ENCODE peak calls at places on chromosomes 6 and 20, in ten cellular contexts. One of them, this sample, is unnamed.
A peak's percentile ranks its signal among the peaks of the same experiment; 100 is the strongest.

GRCh38 chr6:133499662-133500061 is 258.5 kb downstream of the EYA4 start:
- DNase-seq in uterus: no peak
- DNase-seq in cardiac muscle cell: no peak
- DNase-seq in osteocyte: no peak
- DNase-seq in stimulated activated CD4-positive, alpha-beta T cell treated with anti-CD3 and anti-CD28 coated beads, TNF-alpha, amount 100 ng/mL, for 1 hour: no peak
- DNase-seq in cardiac fibroblast: no peak
- DNase-seq in 8988T: no peak
- DNase-seq in activated T-cell treated with anti-CD3 and anti-CD28 coated beads for 24 hours: no peak
- DNase-seq in activated naive CD4-positive, alpha-beta T cell: no peak
- DNase-seq in stimulated activated naive B cell treated with anti-CD40 and anti-IgM and Interleukin-4, amounts not matched to agents 10 μg/mL and 1 μg/mL and 100 μg/mL, for 72 hours: no peak
- DNase-seq in this sample: no peak

GRCh38 chr6:31407699-31408098 is 4.3 kb downstream of the MICA start:
- DNase-seq in uterus: no peak
- DNase-seq in osteocyte: no peak
- DNase-seq in 8988T: no peak
- DNase-seq in activated naive CD4-positive, alpha-beta T cell: no peak
- DNase-seq in cardiac fibroblast: peak; percentile 75
- DNase-seq in stimulated activated CD4-positive, alpha-beta T cell treated with anti-CD3 and anti-CD28 coated beads, TNF-alpha, amount 100 ng/mL, for 1 hour: no peak
- DNase-seq in stimulated activated naive B cell treated with anti-CD40 and anti-IgM and Interleukin-4, amounts not matched to agents 10 μg/mL and 1 μg/mL and 100 μg/mL, for 72 hours: no peak
- DNase-seq in activated T-cell treated with anti-CD3 and anti-CD28 coated beads for 24 hours: no peak
- DNase-seq in cardiac muscle cell: peak; percentile 66
- DNase-seq in this sample: no peak

GRCh38 chr6:1872649-1873131 is 263.0 kb downstream of the FOXC1 start:
- DNase-seq in stimulated activated naive B cell treated with anti-CD40 and anti-IgM and Interleukin-4, amounts not matched to agents 10 μg/mL and 1 μg/mL and 100 μg/mL, for 72 hours: no peak
- DNase-seq in activated T-cell treated with anti-CD3 and anti-CD28 coated beads for 24 hours: no peak
- DNase-seq in cardiac fibroblast: peak; percentile 65
- DNase-seq in osteocyte: no peak
- DNase-seq in activated naive CD4-positive, alpha-beta T cell: no peak
- DNase-seq in uterus: no peak
- DNase-seq in stimulated activated CD4-positive, alpha-beta T cell treated with anti-CD3 and anti-CD28 coated beads, TNF-alpha, amount 100 ng/mL, for 1 hour: no peak
- DNase-seq in 8988T: no peak
- DNase-seq in cardiac muscle cell: peak; percentile 83
- DNase-seq in this sample: no peak

GRCh38 chr6:137776786-137777185 is 90.3 kb upstream of the TNFAIP3 start:
- DNase-seq in cardiac fibroblast: peak; percentile 82
- DNase-seq in 8988T: no peak
- DNase-seq in cardiac muscle cell: peak; percentile 69
- DNase-seq in stimulated activated CD4-positive, alpha-beta T cell treated with anti-CD3 and anti-CD28 coated beads, TNF-alpha, amount 100 ng/mL, for 1 hour: no peak
- DNase-seq in activated naive CD4-positive, alpha-beta T cell: no peak
- DNase-seq in activated T-cell treated with anti-CD3 and anti-CD28 coated beads for 24 hours: no peak
- DNase-seq in uterus: no peak
- DNase-seq in stimulated activated naive B cell treated with anti-CD40 and anti-IgM and Interleukin-4, amounts not matched to agents 10 μg/mL and 1 μg/mL and 100 μg/mL, for 72 hours: no peak
- DNase-seq in osteocyte: no peak
- DNase-seq in this sample: no peak

GRCh38 chr6:27237089-27237723 is 10.3 kb upstream of the PRSS16 start:
- DNase-seq in uterus: no peak
- DNase-seq in stimulated activated CD4-positive, alpha-beta T cell treated with anti-CD3 and anti-CD28 coated beads, TNF-alpha, amount 100 ng/mL, for 1 hour: peak; percentile 37
- DNase-seq in osteocyte: no peak
- DNase-seq in cardiac muscle cell: peak; percentile 54
- DNase-seq in stimulated activated naive B cell treated with anti-CD40 and anti-IgM and Interleukin-4, amounts not matched to agents 10 μg/mL and 1 μg/mL and 100 μg/mL, for 72 hours: no peak
- DNase-seq in activated T-cell treated with anti-CD3 and anti-CD28 coated beads for 24 hours: peak; percentile 54
- DNase-seq in cardiac fibroblast: peak; percentile 87
- DNase-seq in 8988T: no peak
- DNase-seq in activated naive CD4-positive, alpha-beta T cell: no peak
- DNase-seq in this sample: no peak

GRCh38 chr20:56439784-56440291 is 27.8 kb downstream of the CASS4 start:
- DNase-seq in cardiac fibroblast: peak; percentile 97
- DNase-seq in stimulated activated naive B cell treated with anti-CD40 and anti-IgM and Interleukin-4, amounts not matched to agents 10 μg/mL and 1 μg/mL and 100 μg/mL, for 72 hours: no peak
- DNase-seq in uterus: no peak
- DNase-seq in cardiac muscle cell: peak; percentile 99
- DNase-seq in activated naive CD4-positive, alpha-beta T cell: no peak
- DNase-seq in 8988T: peak; percentile 36
- DNase-seq in osteocyte: peak; percentile 87
- DNase-seq in stimulated activated CD4-positive, alpha-beta T cell treated with anti-CD3 and anti-CD28 coated beads, TNF-alpha, amount 100 ng/mL, for 1 hour: no peak
- DNase-seq in activated T-cell treated with anti-CD3 and anti-CD28 coated beads for 24 hours: no peak
- DNase-seq in this sample: no peak

GRCh38 chr6:83474309-83474708 is 38.0 kb upstream of the PRSS35 start:
- DNase-seq in 8988T: no peak
- DNase-seq in cardiac muscle cell: peak; percentile 37
- DNase-seq in uterus: no peak
- DNase-seq in activated naive CD4-positive, alpha-beta T cell: no peak
- DNase-seq in osteocyte: no peak
- DNase-seq in cardiac fibroblast: peak; percentile 7
- DNase-seq in activated T-cell treated with anti-CD3 and anti-CD28 coated beads for 24 hours: no peak
- DNase-seq in stimulated activated naive B cell treated with anti-CD40 and anti-IgM and Interleukin-4, amounts not matched to agents 10 μg/mL and 1 μg/mL and 100 μg/mL, for 72 hours: no peak
- DNase-seq in stimulated activated CD4-positive, alpha-beta T cell treated with anti-CD3 and anti-CD28 coated beads, TNF-alpha, amount 100 ng/mL, for 1 hour: no peak
- DNase-seq in this sample: no peak

GRCh38 chr6:157579467-157580031 is 198.6 kb downstream of the ZDHHC14 start:
- DNase-seq in cardiac fibroblast: no peak
- DNase-seq in activated T-cell treated with anti-CD3 and anti-CD28 coated beads for 24 hours: no peak
- DNase-seq in uterus: no peak
- DNase-seq in activated naive CD4-positive, alpha-beta T cell: no peak
- DNase-seq in osteocyte: no peak
- DNase-seq in 8988T: no peak
- DNase-seq in cardiac muscle cell: peak; percentile 5
- DNase-seq in stimulated activated naive B cell treated with anti-CD40 and anti-IgM and Interleukin-4, amounts not matched to agents 10 μg/mL and 1 μg/mL and 100 μg/mL, for 72 hours: no peak
- DNase-seq in stimulated activated CD4-positive, alpha-beta T cell treated with anti-CD3 and anti-CD28 coated beads, TNF-alpha, amount 100 ng/mL, for 1 hour: no peak
- DNase-seq in this sample: no peak

GRCh38 chr6:157019115-157019628 is 242.0 kb downstream of the ARID1B start:
- DNase-seq in uterus: no peak
- DNase-seq in stimulated activated naive B cell treated with anti-CD40 and anti-IgM and Interleukin-4, amounts not matched to agents 10 μg/mL and 1 μg/mL and 100 μg/mL, for 72 hours: no peak
- DNase-seq in 8988T: no peak
- DNase-seq in osteocyte: no peak
- DNase-seq in cardiac fibroblast: no peak
- DNase-seq in activated naive CD4-positive, alpha-beta T cell: no peak
- DNase-seq in activated T-cell treated with anti-CD3 and anti-CD28 coated beads for 24 hours: no peak
- DNase-seq in stimulated activated CD4-positive, alpha-beta T cell treated with anti-CD3 and anti-CD28 coated beads, TNF-alpha, amount 100 ng/mL, for 1 hour: no peak
- DNase-seq in cardiac muscle cell: no peak
- DNase-seq in this sample: no peak

GRCh38 chr20:35731469-35731788 is 10.6 kb downstream of the RBM39 start:
- DNase-seq in stimulated activated CD4-positive, alpha-beta T cell treated with anti-CD3 and anti-CD28 coated beads, TNF-alpha, amount 100 ng/mL, for 1 hour: no peak
- DNase-seq in activated T-cell treated with anti-CD3 and anti-CD28 coated beads for 24 hours: no peak
- DNase-seq in stimulated activated naive B cell treated with anti-CD40 and anti-IgM and Interleukin-4, amounts not matched to agents 10 μg/mL and 1 μg/mL and 100 μg/mL, for 72 hours: no peak
- DNase-seq in osteocyte: no peak
- DNase-seq in cardiac fibroblast: peak; percentile 2
- DNase-seq in activated naive CD4-positive, alpha-beta T cell: no peak
- DNase-seq in 8988T: no peak
- DNase-seq in cardiac muscle cell: no peak
- DNase-seq in uterus: no peak
- DNase-seq in this sample: no peak

GRCh38 chr6:159463440-159463839 is 229.6 kb downstream of the SOD2 start:
- DNase-seq in 8988T: no peak
- DNase-seq in cardiac muscle cell: peak; percentile 56
- DNase-seq in osteocyte: no peak
- DNase-seq in stimulated activated CD4-positive, alpha-beta T cell treated with anti-CD3 and anti-CD28 coated beads, TNF-alpha, amount 100 ng/mL, for 1 hour: no peak
- DNase-seq in stimulated activated naive B cell treated with anti-CD40 and anti-IgM and Interleukin-4, amounts not matched to agents 10 μg/mL and 1 μg/mL and 100 μg/mL, for 72 hours: no peak
- DNase-seq in activated naive CD4-positive, alpha-beta T cell: no peak
- DNase-seq in cardiac fibroblast: peak; percentile 40
- DNase-seq in uterus: no peak
- DNase-seq in activated T-cell treated with anti-CD3 and anti-CD28 coated beads for 24 hours: no peak
- DNase-seq in this sample: no peak

GRCh38 chr20:24033560-24033959 is 45.0 kb upstream of the GGTLC1 start:
- DNase-seq in activated naive CD4-positive, alpha-beta T cell: no peak
- DNase-seq in activated T-cell treated with anti-CD3 and anti-CD28 coated beads for 24 hours: no peak
- DNase-seq in osteocyte: no peak
- DNase-seq in cardiac muscle cell: no peak
- DNase-seq in cardiac fibroblast: no peak
- DNase-seq in uterus: no peak
- DNase-seq in 8988T: no peak
- DNase-seq in stimulated activated CD4-positive, alpha-beta T cell treated with anti-CD3 and anti-CD28 coated beads, TNF-alpha, amount 100 ng/mL, for 1 hour: no peak
- DNase-seq in stimulated activated naive B cell treated with anti-CD40 and anti-IgM and Interleukin-4, amounts not matched to agents 10 μg/mL and 1 μg/mL and 100 μg/mL, for 72 hours: no peak
- DNase-seq in this sample: no peak

GRCh38 chr20:4151991-4152695 is 136.8 kb upstream of the RNF24 start:
- DNase-seq in stimulated activated naive B cell treated with anti-CD40 and anti-IgM and Interleukin-4, amounts not matched to agents 10 μg/mL and 1 μg/mL and 100 μg/mL, for 72 hours: peak; percentile 58
- DNase-seq in 8988T: peak; percentile 1
- DNase-seq in activated naive CD4-positive, alpha-beta T cell: no peak
- DNase-seq in cardiac muscle cell: peak; percentile 37
- DNase-seq in uterus: no peak
- DNase-seq in cardiac fibroblast: no peak
- DNase-seq in stimulated activated CD4-positive, alpha-beta T cell treated with anti-CD3 and anti-CD28 coated beads, TNF-alpha, amount 100 ng/mL, for 1 hour: no peak
- DNase-seq in activated T-cell treated with anti-CD3 and anti-CD28 coated beads for 24 hours: no peak
- DNase-seq in osteocyte: no peak
- DNase-seq in this sample: no peak

GRCh38 chr6:79277109-79277508 is 42.6 kb upstream of the HMGN3 start:
- DNase-seq in stimulated activated naive B cell treated with anti-CD40 and anti-IgM and Interleukin-4, amounts not matched to agents 10 μg/mL and 1 μg/mL and 100 μg/mL, for 72 hours: no peak
- DNase-seq in cardiac muscle cell: peak; percentile 56
- DNase-seq in cardiac fibroblast: peak; percentile 40
- DNase-seq in activated T-cell treated with anti-CD3 and anti-CD28 coated beads for 24 hours: no peak
- DNase-seq in osteocyte: no peak
- DNase-seq in uterus: no peak
- DNase-seq in 8988T: no peak
- DNase-seq in activated naive CD4-positive, alpha-beta T cell: no peak
- DNase-seq in stimulated activated CD4-positive, alpha-beta T cell treated with anti-CD3 and anti-CD28 coated beads, TNF-alpha, amount 100 ng/mL, for 1 hour: no peak
- DNase-seq in this sample: no peak

GRCh38 chr6:10981409-10981808 is 62.7 kb downstream of the ELOVL2 start:
- DNase-seq in cardiac muscle cell: no peak
- DNase-seq in 8988T: no peak
- DNase-seq in activated naive CD4-positive, alpha-beta T cell: no peak
- DNase-seq in cardiac fibroblast: no peak
- DNase-seq in uterus: no peak
- DNase-seq in stimulated activated naive B cell treated with anti-CD40 and anti-IgM and Interleukin-4, amounts not matched to agents 10 μg/mL and 1 μg/mL and 100 μg/mL, for 72 hours: no peak
- DNase-seq in stimulated activated CD4-positive, alpha-beta T cell treated with anti-CD3 and anti-CD28 coated beads, TNF-alpha, amount 100 ng/mL, for 1 hour: no peak
- DNase-seq in osteocyte: no peak
- DNase-seq in activated T-cell treated with anti-CD3 and anti-CD28 coated beads for 24 hours: no peak
- DNase-seq in this sample: no peak

GRCh38 chr20:43431120-43431519 is 26.6 kb upstream of the SRSF6 start:
- DNase-seq in cardiac fibroblast: peak; percentile 11
- DNase-seq in osteocyte: no peak
- DNase-seq in uterus: no peak
- DNase-seq in activated T-cell treated with anti-CD3 and anti-CD28 coated beads for 24 hours: no peak
- DNase-seq in stimulated activated naive B cell treated with anti-CD40 and anti-IgM and Interleukin-4, amounts not matched to agents 10 μg/mL and 1 μg/mL and 100 μg/mL, for 72 hours: no peak
- DNase-seq in 8988T: no peak
- DNase-seq in cardiac muscle cell: peak; percentile 41
- DNase-seq in stimulated activated CD4-positive, alpha-beta T cell treated with anti-CD3 and anti-CD28 coated beads, TNF-alpha, amount 100 ng/mL, for 1 hour: no peak
- DNase-seq in activated naive CD4-positive, alpha-beta T cell: no peak
- DNase-seq in this sample: no peak

GRCh38 chr6:83183082-83183828 is 9.8 kb downstream of the PGM3 start:
- DNase-seq in cardiac muscle cell: peak; percentile 97
- DNase-seq in cardiac fibroblast: peak; percentile 97
- DNase-seq in stimulated activated CD4-positive, alpha-beta T cell treated with anti-CD3 and anti-CD28 coated beads, TNF-alpha, amount 100 ng/mL, for 1 hour: no peak
- DNase-seq in osteocyte: no peak
- DNase-seq in uterus: no peak
- DNase-seq in activated naive CD4-positive, alpha-beta T cell: no peak
- DNase-seq in stimulated activated naive B cell treated with anti-CD40 and anti-IgM and Interleukin-4, amounts not matched to agents 10 μg/mL and 1 μg/mL and 100 μg/mL, for 72 hours: no peak
- DNase-seq in 8988T: no peak
- DNase-seq in activated T-cell treated with anti-CD3 and anti-CD28 coated beads for 24 hours: no peak
- DNase-seq in this sample: no peak

GRCh38 chr6:105804436-105804835 is 281.7 kb upstream of the PRDM1 start:
- DNase-seq in activated naive CD4-positive, alpha-beta T cell: no peak
- DNase-seq in 8988T: no peak
- DNase-seq in stimulated activated naive B cell treated with anti-CD40 and anti-IgM and Interleukin-4, amounts not matched to agents 10 μg/mL and 1 μg/mL and 100 μg/mL, for 72 hours: no peak
- DNase-seq in osteocyte: no peak
- DNase-seq in cardiac muscle cell: peak; percentile 2
- DNase-seq in activated T-cell treated with anti-CD3 and anti-CD28 coated beads for 24 hours: no peak
- DNase-seq in cardiac fibroblast: peak; percentile 83
- DNase-seq in stimulated activated CD4-positive, alpha-beta T cell treated with anti-CD3 and anti-CD28 coated beads, TNF-alpha, amount 100 ng/mL, for 1 hour: no peak
- DNase-seq in uterus: no peak
- DNase-seq in this sample: no peak

GRCh38 chr20:42649716-42650115 is 540.0 kb downstream of the PTPRT start:
- DNase-seq in cardiac fibroblast: no peak
- DNase-seq in osteocyte: no peak
- DNase-seq in 8988T: no peak
- DNase-seq in activated naive CD4-positive, alpha-beta T cell: no peak
- DNase-seq in uterus: no peak
- DNase-seq in activated T-cell treated with anti-CD3 and anti-CD28 coated beads for 24 hours: no peak
- DNase-seq in stimulated activated CD4-positive, alpha-beta T cell treated with anti-CD3 and anti-CD28 coated beads, TNF-alpha, amount 100 ng/mL, for 1 hour: no peak
- DNase-seq in stimulated activated naive B cell treated with anti-CD40 and anti-IgM and Interleukin-4, amounts not matched to agents 10 μg/mL and 1 μg/mL and 100 μg/mL, for 72 hours: no peak
- DNase-seq in cardiac muscle cell: no peak
- DNase-seq in this sample: no peak

GRCh38 chr6:6556738-6557503 is 31.6 kb upstream of the LY86 start:
- DNase-seq in stimulated activated naive B cell treated with anti-CD40 and anti-IgM and Interleukin-4, amounts not matched to agents 10 μg/mL and 1 μg/mL and 100 μg/mL, for 72 hours: peak; percentile 33
- DNase-seq in activated naive CD4-positive, alpha-beta T cell: peak; percentile 33
- DNase-seq in uterus: no peak
- DNase-seq in activated T-cell treated with anti-CD3 and anti-CD28 coated beads for 24 hours: peak; percentile 30
- DNase-seq in stimulated activated CD4-positive, alpha-beta T cell treated with anti-CD3 and anti-CD28 coated beads, TNF-alpha, amount 100 ng/mL, for 1 hour: no peak
- DNase-seq in osteocyte: no peak
- DNase-seq in cardiac fibroblast: peak; percentile 31
- DNase-seq in cardiac muscle cell: peak; percentile 52
- DNase-seq in 8988T: peak; percentile 53
- DNase-seq in this sample: no peak

GRCh38 chr6:81793811-81794210 is 41.3 kb upstream of the TENT5A start:
- DNase-seq in uterus: no peak
- DNase-seq in activated T-cell treated with anti-CD3 and anti-CD28 coated beads for 24 hours: no peak
- DNase-seq in cardiac muscle cell: peak; percentile 52
- DNase-seq in 8988T: no peak
- DNase-seq in stimulated activated CD4-positive, alpha-beta T cell treated with anti-CD3 and anti-CD28 coated beads, TNF-alpha, amount 100 ng/mL, for 1 hour: no peak
- DNase-seq in stimulated activated naive B cell treated with anti-CD40 and anti-IgM and Interleukin-4, amounts not matched to agents 10 μg/mL and 1 μg/mL and 100 μg/mL, for 72 hours: no peak
- DNase-seq in activated naive CD4-positive, alpha-beta T cell: no peak
- DNase-seq in osteocyte: no peak
- DNase-seq in cardiac fibroblast: peak; percentile 50
- DNase-seq in this sample: no peak

GRCh38 chr20:61849376-61849775 is 216.3 kb downstream of the TAF4 start:
- DNase-seq in uterus: no peak
- DNase-seq in 8988T: no peak
- DNase-seq in osteocyte: no peak
- DNase-seq in activated T-cell treated with anti-CD3 and anti-CD28 coated beads for 24 hours: no peak
- DNase-seq in stimulated activated naive B cell treated with anti-CD40 and anti-IgM and Interleukin-4, amounts not matched to agents 10 μg/mL and 1 μg/mL and 100 μg/mL, for 72 hours: no peak
- DNase-seq in cardiac muscle cell: no peak
- DNase-seq in stimulated activated CD4-positive, alpha-beta T cell treated with anti-CD3 and anti-CD28 coated beads, TNF-alpha, amount 100 ng/mL, for 1 hour: no peak
- DNase-seq in cardiac fibroblast: no peak
- DNase-seq in activated naive CD4-positive, alpha-beta T cell: no peak
- DNase-seq in this sample: no peak